ENCODE peak calls at places on chromosome 1, in nine cellular contexts. One of them, this sample, is unnamed.

GRCh38 chr1:161506336-161507223 is 1.3 kb downstream of the FCGR2A start:
- DNase-seq in BE2C: no peak
- DNase-seq in heart right ventricle: peak; percentile 16
- DNase-seq in prostate gland: no peak
- DNase-seq in psoas muscle: no peak
- DNase-seq in GM12864: no peak
- DNase-seq in progenitor cell of endocrine pancreas: no peak
- DNase-seq in pancreas: no peak
- DNase-seq in GM10248: no peak
- DNase-seq in this sample: no peak

GRCh38 chr1:180256353-180257027 is 26.4 kb downstream of the LHX4 start:
- DNase-seq in BE2C: no peak
- DNase-seq in heart right ventricle: no peak
- DNase-seq in prostate gland: no peak
- DNase-seq in psoas muscle: peak; percentile 33
- DNase-seq in GM12864: no peak
- DNase-seq in progenitor cell of endocrine pancreas: no peak
- DNase-seq in pancreas: peak; percentile 24
- DNase-seq in GM10248: no peak
- DNase-seq in this sample: no peak

GRCh38 chr1:193558491-193559028 is 372.1 kb upstream of the B3GALT2 start:
- DNase-seq in BE2C: no peak
- DNase-seq in heart right ventricle: no peak
- DNase-seq in prostate gland: no peak
- DNase-seq in psoas muscle: no peak
- DNase-seq in GM12864: no peak
- DNase-seq in progenitor cell of endocrine pancreas: no peak
- DNase-seq in pancreas: no peak
- DNase-seq in GM10248: no peak
- DNase-seq in this sample: no peak

GRCh38 chr1:162366671-162367070 is 10.0 kb downstream of the SPATA46 start:
- DNase-seq in BE2C: no peak
- DNase-seq in heart right ventricle: no peak
- DNase-seq in prostate gland: no peak
- DNase-seq in psoas muscle: no peak
- DNase-seq in GM12864: no peak
- DNase-seq in progenitor cell of endocrine pancreas: no peak
- DNase-seq in pancreas: no peak
- DNase-seq in GM10248: no peak
- DNase-seq in this sample: no peak

GRCh38 chr1:45775794-45776193 is 25.3 kb upstream of the IPP start:
- DNase-seq in BE2C: no peak
- DNase-seq in heart right ventricle: no peak
- DNase-seq in prostate gland: no peak
- DNase-seq in psoas muscle: no peak
- DNase-seq in GM12864: no peak
- DNase-seq in progenitor cell of endocrine pancreas: no peak
- DNase-seq in pancreas: no peak
- DNase-seq in GM10248: no peak
- DNase-seq in this sample: no peak

GRCh38 chr1:248802454-248802853 is 23.3 kb downstream of the SH3BP5L start:
- DNase-seq in BE2C: no peak
- DNase-seq in heart right ventricle: no peak
- DNase-seq in prostate gland: no peak
- DNase-seq in psoas muscle: no peak
- DNase-seq in GM12864: no peak
- DNase-seq in progenitor cell of endocrine pancreas: no peak
- DNase-seq in pancreas: no peak
- DNase-seq in GM10248: no peak
- DNase-seq in this sample: no peak

GRCh38 chr1:10339815-10340214 is 59.0 kb upstream of the PGD start:
- DNase-seq in BE2C: peak; percentile 78
- DNase-seq in heart right ventricle: peak; percentile 75
- DNase-seq in prostate gland: no peak
- DNase-seq in psoas muscle: no peak
- DNase-seq in GM12864: no peak
- DNase-seq in progenitor cell of endocrine pancreas: peak; percentile 19
- DNase-seq in pancreas: no peak
- DNase-seq in GM10248: no peak
- DNase-seq in this sample: peak; percentile 78

GRCh38 chr1:188937965-188938551 is 1539.6 kb downstream of the BRINP3 start:
- DNase-seq in BE2C: peak; percentile 23
- DNase-seq in heart right ventricle: no peak
- DNase-seq in prostate gland: no peak
- DNase-seq in psoas muscle: no peak
- DNase-seq in GM12864: no peak
- DNase-seq in progenitor cell of endocrine pancreas: no peak
- DNase-seq in pancreas: no peak
- DNase-seq in GM10248: no peak
- DNase-seq in this sample: no peak

GRCh38 chr1:210618379-210618778 is 289.7 kb downstream of the HHAT start:
- DNase-seq in BE2C: no peak
- DNase-seq in heart right ventricle: no peak
- DNase-seq in prostate gland: no peak
- DNase-seq in psoas muscle: no peak
- DNase-seq in GM12864: no peak
- DNase-seq in progenitor cell of endocrine pancreas: no peak
- DNase-seq in pancreas: no peak
- DNase-seq in GM10248: no peak
- DNase-seq in this sample: no peak

GRCh38 chr1:229284887-229285286 is 14.0 kb downstream of the RAB4A start:
- DNase-seq in BE2C: no peak
- DNase-seq in heart right ventricle: no peak
- DNase-seq in prostate gland: no peak
- DNase-seq in psoas muscle: no peak
- DNase-seq in GM12864: no peak
- DNase-seq in progenitor cell of endocrine pancreas: no peak
- DNase-seq in pancreas: no peak
- DNase-seq in GM10248: no peak
- DNase-seq in this sample: no peak

GRCh38 chr1:8025671-8026144 is 401 bp downstream of the ERRFI1 start:
- DNase-seq in BE2C: no peak
- DNase-seq in heart right ventricle: no peak
- DNase-seq in prostate gland: no peak
- DNase-seq in psoas muscle: no peak
- DNase-seq in GM12864: no peak
- DNase-seq in progenitor cell of endocrine pancreas: no peak
- DNase-seq in pancreas: no peak
- DNase-seq in GM10248: no peak
- DNase-seq in this sample: no peak

GRCh38 chr1:227225715-227226346 is 92.5 kb downstream of the CDC42BPA start:
- DNase-seq in BE2C: no peak
- DNase-seq in heart right ventricle: no peak
- DNase-seq in prostate gland: no peak
- DNase-seq in psoas muscle: no peak
- DNase-seq in GM12864: no peak
- DNase-seq in progenitor cell of endocrine pancreas: no peak
- DNase-seq in pancreas: no peak
- DNase-seq in GM10248: no peak
- DNase-seq in this sample: no peak

GRCh38 chr1:47536646-47537118 is 98.8 kb downstream of the FOXD2 start:
- DNase-seq in BE2C: no peak
- DNase-seq in heart right ventricle: no peak
- DNase-seq in prostate gland: peak; percentile 14
- DNase-seq in psoas muscle: no peak
- DNase-seq in GM12864: no peak
- DNase-seq in progenitor cell of endocrine pancreas: no peak
- DNase-seq in pancreas: no peak
- DNase-seq in GM10248: no peak
- DNase-seq in this sample: no peak

DNA sequence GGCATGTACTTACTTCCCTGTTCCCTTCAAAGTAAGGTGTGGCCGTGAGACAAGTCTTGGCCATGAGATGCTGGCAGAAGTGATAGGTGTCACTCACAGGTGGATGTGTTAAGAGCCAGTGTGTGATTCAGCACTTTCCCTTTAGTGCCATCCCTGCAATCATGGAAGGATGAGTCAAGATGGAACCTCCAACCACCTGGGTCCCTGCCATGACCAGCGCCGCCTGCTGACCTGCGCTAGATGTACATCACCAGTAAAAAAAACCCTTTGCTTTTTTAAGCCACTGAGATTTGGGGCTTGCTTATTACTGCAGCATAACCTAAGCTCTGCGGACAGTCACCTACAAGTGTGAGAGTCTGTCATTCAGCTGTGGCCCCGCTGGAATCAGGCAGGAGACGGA is 71.7 kb downstream of the TOMM20 start:
- DNase-seq in BE2C: no peak
- DNase-seq in heart right ventricle: no peak
- DNase-seq in prostate gland: no peak
- DNase-seq in psoas muscle: no peak
- DNase-seq in GM12864: no peak
- DNase-seq in progenitor cell of endocrine pancreas: no peak
- DNase-seq in pancreas: no peak
- DNase-seq in GM10248: no peak
- DNase-seq in this sample: no peak
- TF ChIP-seq CTCF in BE2C: no peak
- TF ChIP-seq CTCF in heart right ventricle: no peak
- TF ChIP-seq CTCF in prostate gland: no peak
- TF ChIP-seq CTCF in psoas muscle: no peak
- TF ChIP-seq CTCF in GM12864: no peak
- TF ChIP-seq CTCF in progenitor cell of endocrine pancreas: no peak
- TF ChIP-seq CTCF in pancreas: no peak
- TF ChIP-seq CTCF in GM10248: no peak
- TF ChIP-seq CTCF in this sample: peak; percentile 29

GRCh38 chr1:54404939-54405880 is 984 bp downstream of the SSBP3 start:
- DNase-seq in BE2C: peak; percentile 20
- DNase-seq in heart right ventricle: no peak
- DNase-seq in prostate gland: no peak
- DNase-seq in psoas muscle: peak; percentile 67
- DNase-seq in GM12864: no peak
- DNase-seq in progenitor cell of endocrine pancreas: no peak
- DNase-seq in pancreas: peak; percentile 30
- DNase-seq in GM10248: no peak
- DNase-seq in this sample: no peak

GRCh38 chr1:54407957-54408700 is 1.9 kb upstream of the SSBP3 start:
- DNase-seq in BE2C: no peak
- DNase-seq in heart right ventricle: no peak
- DNase-seq in prostate gland: no peak
- DNase-seq in psoas muscle: peak; percentile 58
- DNase-seq in GM12864: no peak
- DNase-seq in progenitor cell of endocrine pancreas: no peak
- DNase-seq in pancreas: no peak
- DNase-seq in GM10248: no peak
- DNase-seq in this sample: no peak

GRCh38 chr1:54407201-54407956 is 1.2 kb upstream of the SSBP3 start:
- DNase-seq in BE2C: peak; percentile 59
- DNase-seq in heart right ventricle: peak; percentile 87
- DNase-seq in prostate gland: peak; percentile 79
- DNase-seq in psoas muscle: peak; percentile 59
- DNase-seq in GM12864: peak; percentile 91
- DNase-seq in progenitor cell of endocrine pancreas: peak; percentile 47
- DNase-seq in pancreas: peak; percentile 70
- DNase-seq in GM10248: peak; percentile 84
- DNase-seq in this sample: peak; percentile 73

GRCh38 chr1:54405894-54406293 is 300 bp downstream of the SSBP3 start:
- DNase-seq in BE2C: peak; percentile 25
- DNase-seq in heart right ventricle: no peak
- DNase-seq in prostate gland: no peak
- DNase-seq in psoas muscle: no peak
- DNase-seq in GM12864: no peak
- DNase-seq in progenitor cell of endocrine pancreas: no peak
- DNase-seq in pancreas: no peak
- DNase-seq in GM10248: no peak
- DNase-seq in this sample: no peak

DNA sequence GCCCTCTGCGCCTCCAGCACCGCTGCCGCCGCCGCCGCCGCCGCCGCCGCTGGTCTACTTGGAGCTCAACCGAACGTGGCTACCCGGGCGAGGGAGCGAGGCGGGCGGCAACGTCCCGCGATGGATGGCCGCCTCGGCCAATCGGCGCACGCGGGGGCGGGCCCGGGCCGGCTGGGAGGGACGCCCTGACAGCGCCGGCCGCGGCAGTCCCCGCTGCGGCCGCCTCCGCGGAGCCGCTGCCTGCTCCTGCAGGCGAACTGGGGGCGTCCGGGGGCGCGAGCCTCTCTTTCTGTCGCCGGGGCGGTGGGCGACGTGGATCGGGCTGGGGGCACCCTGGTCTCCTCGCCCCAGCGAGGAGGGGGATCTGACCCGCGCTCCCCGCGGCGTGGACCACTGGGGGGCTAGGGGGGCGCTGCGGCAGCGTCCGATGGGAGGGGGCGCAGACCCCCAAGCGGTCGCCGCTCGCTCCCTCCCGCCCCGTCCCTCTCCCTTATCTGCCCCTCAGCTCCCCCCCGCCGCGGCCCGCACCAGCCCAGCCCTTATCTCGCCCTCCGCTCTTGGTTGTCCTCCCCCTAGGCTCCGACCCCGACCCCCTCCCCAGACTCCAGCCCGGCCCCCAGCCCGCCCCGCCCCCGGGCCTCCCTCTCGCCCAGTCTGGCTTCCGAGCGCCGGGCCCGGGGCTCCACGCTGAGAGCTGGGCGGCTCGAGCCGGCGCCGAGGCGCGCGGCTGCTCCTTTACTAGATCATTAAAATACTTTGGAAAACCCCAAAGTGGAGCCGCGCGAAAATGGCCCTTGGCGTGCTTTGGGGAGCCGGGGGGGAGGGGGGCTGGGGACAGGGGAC is at the start of gene SSBP3:
- DNase-seq in BE2C: peak; percentile 90
- DNase-seq in heart right ventricle: peak; percentile 92
- DNase-seq in prostate gland: peak; percentile 91
- DNase-seq in psoas muscle: peak; percentile 96
- DNase-seq in GM12864: peak; percentile 66
- DNase-seq in progenitor cell of endocrine pancreas: peak; percentile 94
- DNase-seq in pancreas: peak; percentile 92
- DNase-seq in GM10248: peak; percentile 97
- DNase-seq in this sample: peak; percentile 92
- TF ChIP-seq CTCF in BE2C: no peak
- TF ChIP-seq CTCF in heart right ventricle: no peak
- TF ChIP-seq CTCF in prostate gland: peak; percentile 12
- TF ChIP-seq CTCF in psoas muscle: no peak
- TF ChIP-seq CTCF in GM12864: peak; percentile 16
- TF ChIP-seq CTCF in progenitor cell of endocrine pancreas: peak; percentile 41
- TF ChIP-seq CTCF in pancreas: no peak
- TF ChIP-seq CTCF in GM10248: no peak
- TF ChIP-seq CTCF in this sample: peak; percentile 24

DNA sequence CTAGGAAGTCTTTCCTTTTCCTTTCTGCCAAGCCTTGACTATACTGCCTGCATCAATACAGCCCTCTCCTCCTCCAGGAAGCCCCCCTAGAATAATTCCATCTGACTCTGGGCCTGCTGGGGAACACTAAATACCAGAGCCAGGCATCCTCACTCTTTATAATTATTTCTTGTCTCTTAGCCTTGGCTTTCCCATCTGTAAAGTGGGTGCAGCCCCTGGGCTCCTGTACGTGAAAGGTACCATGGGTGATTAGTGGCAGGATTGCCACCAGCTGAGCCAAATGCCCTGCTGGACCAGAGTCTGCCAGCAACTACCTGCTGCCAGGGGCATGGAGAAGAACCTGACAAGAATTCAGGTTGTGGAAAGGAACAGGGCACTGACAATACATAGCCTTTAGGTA is 58.7 kb downstream of the LGR6 start:
- DNase-seq in BE2C: no peak
- DNase-seq in heart right ventricle: no peak
- DNase-seq in prostate gland: no peak
- DNase-seq in psoas muscle: no peak
- DNase-seq in GM12864: no peak
- DNase-seq in progenitor cell of endocrine pancreas: no peak
- DNase-seq in pancreas: no peak
- DNase-seq in GM10248: no peak
- DNase-seq in this sample: peak; percentile 4
- TF ChIP-seq CTCF in BE2C: no peak
- TF ChIP-seq CTCF in heart right ventricle: no peak
- TF ChIP-seq CTCF in prostate gland: no peak
- TF ChIP-seq CTCF in psoas muscle: no peak
- TF ChIP-seq CTCF in GM12864: no peak
- TF ChIP-seq CTCF in progenitor cell of endocrine pancreas: no peak
- TF ChIP-seq CTCF in pancreas: no peak
- TF ChIP-seq CTCF in GM10248: no peak
- TF ChIP-seq CTCF in this sample: no peak

GRCh38 chr1:231099311-231099710 is 59.3 kb upstream of the FAM89A start:
- DNase-seq in BE2C: no peak
- DNase-seq in heart right ventricle: no peak
- DNase-seq in prostate gland: no peak
- DNase-seq in psoas muscle: no peak
- DNase-seq in GM12864: no peak
- DNase-seq in progenitor cell of endocrine pancreas: no peak
- DNase-seq in pancreas: no peak
- DNase-seq in GM10248: no peak
- DNase-seq in this sample: no peak
- TF ChIP-seq CTCF in BE2C: no peak
- TF ChIP-seq CTCF in heart right ventricle: no peak
- TF ChIP-seq CTCF in prostate gland: no peak
- TF ChIP-seq CTCF in psoas muscle: no peak
- TF ChIP-seq CTCF in GM12864: no peak
- TF ChIP-seq CTCF in progenitor cell of endocrine pancreas: no peak
- TF ChIP-seq CTCF in pancreas: no peak
- TF ChIP-seq CTCF in GM10248: no peak
- TF ChIP-seq CTCF in this sample: no peak